ENCODE peak calls at places on chromosomes 3 and 15, in seven cellular contexts. E is upper lobe of right lung, R is endodermal cell, W is breast epithelium, M is left ventricle myocardium inferior, G is prostate gland, N is spleen. J is an unnamed sample. For H3K4me1, the result is how much of the 10 kb centered on the place peaks cover.

GRCh38 chr3:57029924-57030323 is 30.5 kb upstream of the SPATA12 start:
- DNase-seq in E (no peak), W (no peak), N (no peak), M (no peak), G (no peak), R (no peak), J (no peak)

GRCh38 chr3:162770556-162770955 is 1273.9 kb downstream of the OTOL1 start:
- DNase-seq in W (no peak), M (no peak), E (no peak), N (no peak), G (no peak), R (no peak), J (no peak)

GRCh38 chr3:127410678-127411077 is 122.8 kb upstream of the PRR20G start:
- DNase-seq in R (peak), G (no peak), M (peak), W (peak), N (peak), E (no peak), J (peak)

GRCh38 chr3:27114684-27115083 is 254.5 kb downstream of the NEK10 start:
- DNase-seq in G (no peak), R (no peak), W (no peak), M (no peak), N (no peak), E (no peak), J (no peak)

GRCh38 chr15:35013370-35013769 is 25.3 kb upstream of the ZNF770 start:
- DNase-seq in M (no peak), E (no peak), G (no peak), N (no peak), W (no peak), R (no peak), J (no peak)

GRCh38 chr3:41033956-41034519 is 165.3 kb upstream of the CTNNB1 start:
- DNase-seq in W (no peak), M (no peak), R (peak), E (no peak), G (no peak), N (no peak), J (no peak)

GRCh38 chr15:57527382-57528091 is 64.2 kb upstream of the MYZAP start:
- DNase-seq in E (no peak), R (peak), W (no peak), G (peak), N (no peak), M (no peak), J (peak)

GRCh38 chr3:67819447-67819846 is 165.0 kb upstream of the SUCLG2 start:
- DNase-seq in E (no peak), R (peak), M (no peak), W (no peak), N (no peak), G (no peak), J (no peak)

GRCh38 chr3:143783856-143784370 is 64.4 kb downstream of the SLC9A9 start:
- DNase-seq in G (no peak), R (no peak), N (no peak), E (no peak), W (no peak), M (no peak), J (no peak)

GRCh38 chr3:128590948-128591347 is 59.7 kb downstream of the RPN1 start:
- DNase-seq in N (no peak), R (peak), W (no peak), M (no peak), G (no peak), E (no peak), J (no peak)

GRCh38 chr15:63601026-63601726 is 4.0 kb downstream of the FBXL22 start:
- DNase-seq in G (no peak), R (peak), E (peak), N (peak), M (peak), W (no peak), J (no peak)

GRCh38 chr3:171962137-171962720 is 77.1 kb upstream of the FNDC3B start:
- DNase-seq in R (no peak), G (no peak), E (no peak), N (no peak), M (no peak), W (no peak), J (no peak)

GRCh38 chr3:139934557-139935070 is 371 bp upstream of the CLSTN2 start:
- DNase-seq in E (peak), R (peak), M (peak), W (peak), N (no peak), G (no peak), J (no peak)

GRCh38 chr3:14415501-14415900 is 13.1 kb downstream of the SLC6A6 start:
- DNase-seq in E (no peak), R (no peak), M (no peak), G (no peak), N (no peak), W (no peak), J (no peak)
- H3K4me1 ChIP-seq in E (under half), R (under half), M (under half), G (under half), N (under half), W (under half), J (under half)

DNA sequence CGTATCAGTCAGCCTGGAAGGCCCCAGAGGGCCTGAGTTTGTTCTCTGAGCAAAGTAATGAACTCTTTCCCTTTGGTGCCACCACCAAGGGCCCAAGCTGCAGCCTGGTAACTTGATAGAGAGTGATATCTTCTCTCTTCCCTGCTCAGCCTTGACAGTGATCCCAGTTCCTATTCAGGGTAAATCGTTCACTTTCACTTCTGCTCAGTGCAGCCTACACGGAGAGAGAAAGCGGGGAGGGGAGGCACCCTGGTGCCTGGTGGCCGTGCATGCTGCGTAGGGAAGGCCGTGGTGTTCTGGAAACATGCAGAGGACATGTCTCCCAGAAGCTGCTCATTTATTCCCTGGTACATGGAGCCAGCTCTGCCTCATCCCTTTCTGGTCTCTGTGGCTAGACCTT is 54.9 kb downstream of the KIF9 start:
- DNase-seq in G (no peak), M (peak), E (no peak), N (peak), W (no peak), R (no peak), J (peak)
- H3K27ac ChIP-seq in G (no peak), M (peak), E (no peak), N (peak), W (no peak), R (no peak), J (no peak)

DNA sequence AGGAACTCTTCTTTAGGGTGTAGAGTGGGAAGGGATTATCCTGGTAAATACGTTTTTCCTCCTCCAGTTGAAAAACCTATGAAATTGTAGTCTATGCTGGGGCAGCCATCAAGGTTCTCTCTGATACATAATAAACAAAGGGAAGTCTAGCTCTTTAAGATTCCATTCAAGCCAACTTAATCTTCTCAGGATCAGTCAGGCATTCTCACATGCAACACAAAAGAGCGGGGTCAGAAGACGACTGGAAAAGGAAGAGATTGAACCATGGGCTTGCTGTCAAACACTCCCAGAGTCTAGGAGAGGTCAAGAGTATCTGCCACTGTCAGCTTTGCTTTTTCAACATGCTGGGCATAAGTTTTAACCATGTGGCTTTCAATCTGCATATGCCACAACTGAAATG is 8.4 kb downstream of the TRAT1 start:
- DNase-seq in M (no peak), N (no peak), W (no peak), E (no peak), R (no peak), G (no peak), J (no peak)
- H3K4me1 ChIP-seq in M (under half), N (under half), W (under half), E (under half), R (under half), G (under half), J (under half)

GRCh38 chr3:104537323-104537722 is 829.4 kb upstream of the ALCAM start:
- DNase-seq in R (no peak), N (no peak), M (no peak), G (no peak), W (no peak), E (no peak), J (no peak)
- H3K27ac ChIP-seq in R (no peak), N (no peak), M (no peak), G (no peak), W (no peak), E (no peak), J (no peak)

GRCh38 chr3:99543796-99544195 is 94.6 kb upstream of the COL8A1 start:
- DNase-seq in M (no peak), R (no peak), N (no peak), W (no peak), G (no peak), E (no peak), J (no peak)
- H3K4me1 ChIP-seq in M (under half), R (under half), N (under half), W (under half), G (under half), E (under half), J (under half)

DNA sequence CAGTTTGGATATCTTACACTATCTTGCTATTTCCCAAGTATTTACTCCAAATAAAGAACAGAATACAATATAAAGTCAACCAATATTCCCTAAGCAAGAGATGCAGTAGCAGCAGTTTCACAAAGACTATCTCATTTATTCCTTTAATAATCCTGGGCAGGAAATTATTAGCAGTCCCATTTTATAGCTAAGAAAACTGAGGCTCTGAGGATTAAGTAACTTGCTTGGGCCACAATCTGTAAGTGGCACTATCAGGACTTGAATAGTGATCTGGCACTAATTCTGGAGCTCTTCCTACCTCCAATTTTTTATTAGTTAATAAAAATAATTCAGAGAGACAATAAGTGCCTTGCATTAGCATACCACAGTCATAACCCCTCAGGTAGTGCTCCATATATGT is 611.7 kb downstream of the MCTP2 start:
- DNase-seq in N (no peak), R (no peak), M (no peak), G (no peak), E (no peak), W (no peak), J (no peak)
- H3K27ac ChIP-seq in N (peak), R (no peak), M (no peak), G (no peak), E (no peak), W (no peak), J (peak)

J was measured in tibial artery.